ENCODE peak calls at places on chromosomes 2 and 18, in four cellular contexts. G, K, D and S are unnamed samples.
A peak's percentile ranks its signal among the peaks of the same experiment; 100 is the strongest.

GRCh38 chr18:32333781-32334180 is 136.9 kb downstream of the GAREM1 start:
- DNase-seq in K (peak; percentile 9), G (no peak), D (no peak), S (no peak)

GRCh38 chr18:58615150-58616132 is 13.4 kb downstream of the ALPK2 start:
- DNase-seq in D (no peak), K (no peak), G (no peak), S (no peak)

GRCh38 chr2:214127178-214127970 is 283.5 kb upstream of the VWC2L start:
- DNase-seq in G (no peak), D (peak; percentile 90), K (peak; percentile 41), S (no peak)

GRCh38 chr2:162509288-162509968 is 165.5 kb downstream of the GCA start:
- DNase-seq in K (no peak), D (no peak), G (no peak), S (no peak)

GRCh38 chr2:149344105-149344504 is 13.7 kb downstream of the LYPD6 start:
- DNase-seq in K (no peak), G (no peak), D (no peak), S (no peak)

GRCh38 chr18:27447530-27447929 is 262.4 kb upstream of the CHST9 start:
- DNase-seq in D (no peak), G (no peak), K (peak; percentile 9), S (no peak)

GRCh38 chr2:69437751-69438154 is 518 bp upstream of the NFU1 start:
- DNase-seq in K (no peak), D (no peak), G (no peak), S (peak; percentile 38)

GRCh38 chr2:27071277-27071989 is at the start of gene OST4:
- DNase-seq in G (peak; percentile 83), K (peak; percentile 98), D (peak; percentile 97), S (peak; percentile 98)

GRCh38 chr2:85216051-85216431 is 82.8 kb downstream of the TCF7L1 start:
- DNase-seq in D (peak; percentile 49), G (no peak), K (peak; percentile 26), S (no peak)

GRCh38 chr2:200324362-200324761 is 17.9 kb downstream of the SPATS2L start:
- DNase-seq in G (no peak), D (peak; percentile 59), K (peak; percentile 42), S (no peak)

GRCh38 chr2:202032841-202033316 is 776 bp upstream of the FZD7 start:
- DNase-seq in G (peak; percentile 16), D (peak; percentile 76), K (peak; percentile 87), S (peak; percentile 84)

GRCh38 chr2:19355416-19355821 is 3.0 kb downstream of the OSR1 start:
- DNase-seq in D (no peak), G (no peak), K (no peak), S (no peak)

GRCh38 chr2:2798337-2798736 is 467.3 kb upstream of the MYT1L start:
- DNase-seq in D (no peak), K (no peak), G (no peak), S (no peak)

GRCh38 chr2:24362253-24362652 is 1.9 kb upstream of the ITSN2 start:
- DNase-seq in G (no peak), K (no peak), D (no peak), S (no peak)

GRCh38 chr2:181957668-181958067 is 28.0 kb upstream of the PPP1R1C start:
- DNase-seq in D (no peak), G (no peak), K (no peak), S (no peak)

GRCh38 chr2:43020296-43020695 is 206.1 kb downstream of the ZFP36L2 start:
- DNase-seq in D (no peak), K (no peak), G (no peak), S (no peak)

GRCh38 chr2:120935339-120936313 is 200.0 kb downstream of the GLI2 start:
- DNase-seq in G (no peak), D (no peak), K (peak; percentile 51), S (peak; percentile 78)

GRCh38 chr2:38930600-38930999 is 40.9 kb downstream of the ARHGEF33 start:
- DNase-seq in G (no peak), K (no peak), D (no peak), S (no peak)

GRCh38 chr2:119367472-119368099 is 809 bp downstream of the DBI start:
- DNase-seq in D (peak; percentile 80), K (peak; percentile 83), G (no peak), S (peak; percentile 76)

GRCh38 chr18:44638811-44639210 is 41.9 kb upstream of the SETBP1 start:
- DNase-seq in G (no peak), K (no peak), D (no peak), S (no peak)

GRCh38 chr2:232626584-232626983 is 6.8 kb upstream of the EFHD1 start:
- DNase-seq in K (no peak), D (no peak), G (no peak), S (no peak)

GRCh38 chr2:186748354-186748753 is 54.5 kb downstream of the FAM171B start:
- DNase-seq in D (no peak), K (no peak), G (no peak), S (no peak)

GRCh38 chr2:150610670-150611279 is 123.3 kb upstream of the RND3 start:
- DNase-seq in D (peak; percentile 78), K (peak; percentile 55), G (peak; percentile 36), S (peak; percentile 65)

GRCh38 chr2:128756372-128756730 is 437.7 kb upstream of the HS6ST1 start:
- DNase-seq in K (no peak), G (no peak), D (no peak), S (no peak)

GRCh38 chr2:44582363-44583008 is 220.7 kb downstream of the CAMKMT start:
- DNase-seq in D (no peak), K (no peak), G (no peak), S (no peak)

GRCh38 chr18:73950116-73950705 is 197.4 kb downstream of the FBXO15 start:
- DNase-seq in K (no peak), G (no peak), D (no peak), S (no peak)
- TF ChIP-seq EZH2phosphoT487 in K (no peak), G (no peak), D (no peak), S (no peak)

GRCh38 chr2:207561386-207562080 is 31.8 kb downstream of the CREB1 start:
- DNase-seq in K (no peak), G (no peak), D (no peak), S (no peak)

DNA sequence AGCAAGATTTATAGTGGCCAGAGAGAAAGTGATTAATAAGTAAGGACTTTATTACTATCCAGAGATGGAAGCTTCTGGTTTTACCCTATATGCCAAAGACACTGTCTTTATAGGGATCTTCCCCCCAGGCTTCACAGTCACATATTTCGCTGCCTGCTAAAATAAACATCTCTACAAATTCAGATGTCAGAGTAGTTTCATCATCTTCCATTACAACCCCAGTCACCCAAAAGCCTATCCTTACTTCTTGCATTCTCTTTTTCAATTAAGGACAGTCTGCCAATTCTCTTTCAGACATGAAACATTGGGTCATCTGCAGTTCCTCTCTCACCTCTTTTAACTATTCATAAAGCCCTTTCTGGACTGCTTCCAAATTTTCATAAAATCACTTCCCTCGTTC is 28.3 kb downstream of the CREB1 start:
- DNase-seq in K (no peak), D (no peak), G (no peak), S (no peak)
- H3K36me3 ChIP-seq in K (peaks cover 17% of the 10 kb centered on the region), D (peaks cover 24% of the 10 kb centered on the region), G (peaks cover 20% of the 10 kb centered on the region), S (peaks cover 3% of the 10 kb centered on the region)

GRCh38 chr18:70459731-70460130 is 170.9 kb downstream of the SOCS6 start:
- DNase-seq in D (no peak), K (no peak), G (no peak), S (no peak)
- H3K4me3 ChIP-seq in D (no peak overlapping the region), K (no peak overlapping the region), G (no peak overlapping the region), S (no peak overlapping the region)

DNA sequence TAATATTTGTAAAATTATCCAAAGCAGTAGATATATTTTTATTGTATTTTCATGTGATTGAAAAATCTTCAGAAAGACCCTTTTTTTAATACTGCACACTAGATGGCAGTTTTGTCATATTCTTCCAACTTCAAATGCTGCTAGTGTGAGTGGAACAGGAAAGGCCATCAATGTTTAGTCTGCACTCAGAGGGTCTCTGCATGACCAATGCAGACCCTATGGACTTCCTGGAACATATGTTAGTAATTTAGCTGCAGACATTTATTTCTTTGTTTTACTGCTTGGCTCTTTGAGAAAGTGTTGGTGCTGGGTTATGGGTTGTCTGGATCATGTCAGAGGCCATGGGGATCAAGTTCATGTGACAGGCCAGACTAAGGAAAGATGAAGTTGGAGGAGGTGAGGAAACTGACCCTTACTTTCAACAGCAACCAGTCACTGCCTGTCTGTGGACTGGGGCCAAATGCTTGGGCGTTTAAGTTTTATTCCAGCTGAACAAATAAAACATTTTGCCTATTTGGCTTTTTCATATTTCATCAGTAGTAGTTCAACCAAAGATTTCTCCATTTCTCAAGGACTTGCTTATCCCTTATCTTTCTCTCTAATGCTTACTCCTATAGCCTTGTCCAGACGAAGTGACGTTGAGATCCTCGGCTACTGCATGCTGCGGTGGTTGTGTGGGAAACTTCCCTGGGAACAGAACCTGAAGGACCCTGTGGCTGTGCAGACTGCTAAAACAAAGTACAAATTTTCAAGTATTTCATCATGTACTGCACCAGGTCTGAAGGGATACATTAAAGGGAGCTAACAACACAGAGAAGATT is 84.8 kb downstream of the VRK2 start:
- DNase-seq in G (no peak), D (peak; percentile 6), K (no peak), S (peak; percentile 31)
- TF ChIP-seq EZH2phosphoT487 in G (no peak), D (no peak), K (no peak), S (no peak)

GRCh38 chr2:36445191-36445590 is 89.6 kb downstream of the CRIM1 start:
- DNase-seq in G (no peak), D (no peak), K (no peak), S (no peak)

GRCh38 chr2:36444206-36444605 is 88.6 kb downstream of the CRIM1 start:
- DNase-seq in K (no peak), D (no peak), G (no peak), S (no peak)

GRCh38 chr2:36449943-36450392 is 94.4 kb downstream of the CRIM1 start:
- DNase-seq in G (no peak), K (no peak), D (no peak), S (no peak)

GRCh38 chr2:36449213-36449612 is 93.6 kb downstream of the CRIM1 start:
- DNase-seq in G (no peak), D (no peak), K (no peak), S (no peak)

GRCh38 chr2:36446258-36446657 is 90.7 kb downstream of the CRIM1 start:
- DNase-seq in K (no peak), D (no peak), G (no peak), S (no peak)
- H3K36me3 ChIP-seq in K (no peaks in the 10 kb centered on the region), D (peaks cover 7% of the 10 kb centered on the region), G (peaks cover 4% of the 10 kb centered on the region), S (no peaks in the 10 kb centered on the region)

GRCh38 chr2:98935777-98936132 is 270 bp downstream of the CRACDL start:
- DNase-seq in G (no peak), K (no peak), D (no peak), S (no peak)
- H3K4me3 ChIP-seq in G (peak overlapping the region; percentile 59), K (peak overlapping the region; percentile 58), D (peak overlapping the region; percentile 66), S (peak overlapping the region; percentile 33)

DNA sequence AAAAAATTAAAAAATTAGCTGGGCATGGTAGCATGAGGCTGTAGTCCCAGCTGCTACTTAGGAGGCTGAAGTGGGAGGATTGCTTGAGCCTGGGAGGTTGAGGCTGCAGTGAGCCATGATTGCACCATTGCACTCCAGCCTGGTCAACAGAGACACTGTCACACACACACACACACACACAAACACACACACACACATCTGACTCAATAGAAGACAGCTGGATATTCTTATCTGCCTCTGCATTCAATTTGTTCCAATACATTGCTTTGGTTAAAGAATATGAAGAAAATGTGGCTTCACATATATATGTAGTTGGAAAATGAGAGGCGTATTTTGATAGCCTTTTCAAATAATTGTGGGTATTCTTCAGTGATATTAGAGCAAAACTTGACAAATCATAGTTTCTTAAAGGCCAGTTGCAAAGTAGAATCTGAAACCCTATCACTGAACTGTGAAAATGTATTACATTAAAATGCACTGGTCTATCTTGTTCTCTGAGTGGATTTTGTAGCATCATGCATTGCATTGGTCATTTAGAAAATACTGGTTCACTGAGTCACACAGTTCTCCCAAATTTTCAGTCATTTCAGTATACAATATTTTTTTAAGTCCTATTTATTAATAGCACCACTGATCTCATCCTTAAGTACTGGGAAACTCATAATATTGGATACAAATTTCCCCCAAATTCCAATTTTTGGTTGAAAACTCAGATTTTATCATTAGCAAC is 140.9 kb downstream of the MCFD2 start:
- DNase-seq in D (no peak), G (no peak), K (no peak), S (no peak)
- TF ChIP-seq EZH2phosphoT487 in D (no peak), G (no peak), K (no peak), S (no peak)